ENCODE peak calls at places on chromosomes 7 and 10, in four cellular contexts. U, X, C and O are unnamed samples.

GRCh38 chr7:27247452-27248426 is 5.1 kb downstream of the EVX1 start:
- DNase-seq in U (no peak), X (no peak), C (no peak), O (no peak)

GRCh38 chr7:116236020-116236630 is 25.8 kb downstream of the TES start:
- DNase-seq in U (peak; percentile 73), X (peak; percentile 76), C (peak; percentile 47), O (no peak)

GRCh38 chr10:86317949-86318725 is 48.5 kb downstream of the GRID1 start:
- DNase-seq in U (no peak), X (no peak), C (no peak), O (no peak)

GRCh38 chr10:27068217-27068891 is 31.9 kb downstream of the ANKRD26 start:
- DNase-seq in U (no peak), X (no peak), C (no peak), O (no peak)

GRCh38 chr7:2953588-2954407 is 89.9 kb downstream of the CARD11 start:
- DNase-seq in U (no peak), X (no peak), C (no peak), O (no peak)

GRCh38 chr7:142925413-142925812 is 8.1 kb downstream of the TRPV5 start:
- DNase-seq in U (no peak), X (no peak), C (no peak), O (no peak)

GRCh38 chr10:72906446-72906845 is 12.9 kb downstream of the OIT3 start:
- DNase-seq in U (no peak), X (no peak), C (no peak), O (no peak)

GRCh38 chr7:33183504-33183903 is 54.1 kb downstream of the BBS9 start:
- DNase-seq in U (no peak), X (no peak), C (no peak), O (no peak)

GRCh38 chr7:67618569-67619543 is 622.2 kb downstream of the TYW1 start:
- DNase-seq in U (no peak), X (no peak), C (no peak), O (no peak)

GRCh38 chr10:106571216-106571954 is 593.1 kb downstream of the SORCS1 start:
- DNase-seq in U (no peak), X (peak; percentile 83), C (no peak), O (no peak)

GRCh38 chr10:30529373-30529998 is 95.5 kb downstream of the MAP3K8 start:
- DNase-seq in U (peak; percentile 87), X (no peak), C (peak; percentile 56), O (no peak)

GRCh38 chr10:43653746-43654145 is 5.1 kb upstream of the ZNF32 start:
- DNase-seq in U (no peak), X (peak; percentile 53), C (no peak), O (no peak)

GRCh38 chr10:69866688-69867461 is 65.2 kb downstream of the COL13A1 start:
- DNase-seq in U (no peak), X (peak; percentile 80), C (no peak), O (no peak)

GRCh38 chr10:131728829-131729228 is 172.0 kb upstream of the PPP2R2D start:
- DNase-seq in U (no peak), X (no peak), C (no peak), O (no peak)

DNA sequence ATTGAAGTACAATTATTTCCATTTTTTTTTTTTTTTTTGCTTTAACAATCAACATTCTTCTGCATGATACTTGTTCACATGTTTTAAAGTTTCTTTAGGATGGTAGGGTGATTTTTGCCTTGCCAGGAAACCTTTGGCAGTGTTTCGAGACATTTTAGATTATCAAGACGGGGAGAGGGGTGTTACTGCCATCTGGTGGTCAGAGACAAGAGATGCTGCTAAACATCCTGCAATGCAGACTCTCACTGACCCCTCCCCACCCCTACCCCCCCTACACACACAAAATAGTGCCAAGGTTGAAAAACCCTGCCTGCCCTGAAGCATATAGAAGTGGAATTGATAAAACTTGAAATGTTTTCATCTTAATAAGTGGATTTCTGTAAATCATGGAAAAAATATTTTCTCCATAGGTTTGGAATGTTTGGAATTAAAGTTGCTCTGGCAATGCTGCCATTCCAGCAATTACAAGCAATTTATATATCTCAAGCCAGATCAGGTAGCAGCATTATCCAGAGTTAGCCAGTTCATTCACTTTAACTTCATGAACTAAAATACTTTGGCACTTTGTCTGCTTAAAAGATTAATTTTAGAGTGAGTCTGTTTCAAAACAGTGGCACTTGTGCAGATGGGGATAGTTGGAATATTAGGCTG is 62.1 kb downstream of the SDHAF3 start:
- DNase-seq in U (peak; percentile 42), X (peak; percentile 77), C (peak; percentile 25), O (no peak)
- TF ChIP-seq CTCF in U (peak; percentile 68), X (peak; percentile 77), C (peak; percentile 84), O (peak; percentile 60)

DNA sequence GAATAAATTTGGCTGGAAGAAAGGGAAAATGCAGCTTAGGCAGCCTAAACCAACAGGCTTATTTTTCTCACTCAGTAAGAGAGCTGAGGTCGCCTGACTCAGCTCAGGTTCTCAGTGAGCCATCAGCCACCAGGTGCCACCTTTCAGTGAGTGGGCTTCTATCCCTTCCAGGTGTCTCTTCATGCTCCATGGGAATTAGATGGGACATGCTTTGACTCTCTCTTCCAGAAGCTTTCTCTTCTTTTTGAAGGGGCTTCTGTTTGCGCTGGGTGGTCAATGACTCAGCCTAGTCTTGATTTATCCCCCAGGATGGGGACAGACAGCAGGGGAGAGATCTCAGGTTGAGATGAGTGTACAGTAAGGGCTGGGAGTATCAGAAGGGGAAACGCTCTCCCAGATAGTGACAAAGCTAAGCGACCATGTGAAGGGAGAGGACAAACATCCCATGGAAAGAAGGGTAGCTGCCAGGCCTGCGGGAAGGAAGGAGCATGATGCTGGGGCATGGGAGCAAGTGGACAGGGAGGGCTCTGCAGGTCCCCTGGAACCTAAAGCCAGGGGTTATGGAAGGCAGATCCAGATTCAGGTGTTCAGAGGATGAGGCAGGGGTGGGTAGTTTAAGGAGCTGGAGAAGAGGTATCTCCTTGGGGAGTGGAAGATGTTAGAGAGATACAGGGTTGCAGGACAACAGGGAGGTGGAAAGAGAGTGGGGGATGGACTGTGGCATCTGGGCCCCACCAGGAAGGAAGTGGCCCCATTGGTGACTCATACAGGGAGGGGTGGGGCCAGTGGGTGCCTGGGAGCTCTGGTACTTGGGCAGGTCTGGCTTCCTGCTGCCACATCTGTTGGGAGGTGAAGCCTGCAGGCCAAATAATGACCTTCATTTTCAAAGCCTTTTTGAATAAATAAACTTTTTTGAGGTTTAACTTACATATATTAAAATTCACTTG is 32.5 kb downstream of the OGDH start:
- DNase-seq in U (peak; percentile 91), X (peak; percentile 84), C (peak; percentile 73), O (no peak)
- TF ChIP-seq CTCF in U (peak; percentile 25), X (no peak), C (no peak), O (no peak)

GRCh38 chr7:37920619-37921339 is at the start of gene EPDR1:
- DNase-seq in U (peak; percentile 83), X (peak; percentile 41), C (no peak), O (no peak)
- TF ChIP-seq CTCF in U (peak; percentile 47), X (no peak), C (no peak), O (peak; percentile 5)

GRCh38 chr7:135726389-135726788 is 1.6 kb downstream of the SLC13A4 start:
- DNase-seq in U (no peak), X (no peak), C (no peak), O (no peak)
- TF ChIP-seq CTCF in U (no peak), X (no peak), C (no peak), O (no peak)

GRCh38 chr10:109018892-109019507 is 904.3 kb downstream of the XPNPEP1 start:
- DNase-seq in U (no peak), X (peak; percentile 4), C (no peak), O (no peak)
- TF ChIP-seq CTCF in U (peak; percentile 30), X (no peak), C (no peak), O (peak; percentile 75)

GRCh38 chr7:114953724-114954123 is 31.8 kb downstream of the MDFIC start:
- DNase-seq in U (no peak), X (no peak), C (no peak), O (no peak)
- TF ChIP-seq CTCF in U (peak; percentile 13), X (no peak), C (peak; percentile 22), O (no peak)

DNA sequence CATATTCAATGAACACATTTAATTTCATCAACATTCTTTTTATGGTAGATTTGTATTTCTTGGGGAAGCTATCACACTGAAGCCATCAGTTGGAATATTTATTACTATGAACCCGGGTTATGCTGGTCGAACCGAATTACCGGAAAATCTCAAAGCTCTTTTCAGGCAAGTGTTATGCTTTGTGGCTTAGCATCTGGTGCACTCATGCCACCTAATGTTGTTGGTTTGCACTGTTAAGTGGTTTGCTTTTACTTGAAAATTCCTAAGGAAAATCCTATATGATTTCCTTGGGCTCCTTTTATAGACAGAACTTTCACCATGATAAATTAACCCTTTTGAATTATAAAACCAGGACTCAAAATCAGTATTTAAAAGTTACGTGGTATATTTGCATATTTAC is 147.9 kb downstream of the DNAH11 start:
- DNase-seq in U (no peak), X (peak; percentile 16), C (no peak), O (no peak)
- TF ChIP-seq CTCF in U (no peak), X (no peak), C (no peak), O (no peak)

DNA sequence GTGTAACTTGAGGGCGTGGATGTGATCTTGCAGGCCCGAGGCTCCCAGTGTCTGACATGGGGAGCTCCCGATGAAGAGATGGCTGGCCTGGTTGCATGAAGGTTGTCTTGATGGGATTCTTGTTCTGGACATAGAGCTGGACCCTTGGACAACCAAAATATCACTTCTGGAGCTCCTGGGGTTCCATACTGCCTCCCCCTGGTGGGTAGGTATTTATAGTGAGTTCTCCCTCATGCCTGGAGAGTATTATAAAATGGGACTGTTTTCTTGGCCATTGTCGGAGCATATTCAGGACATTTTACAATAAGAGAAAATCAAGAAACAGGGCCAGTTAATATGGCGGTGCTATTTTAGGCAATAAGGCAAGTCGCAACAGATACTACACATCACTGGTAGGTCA is 32.6 kb upstream of the GIMAP8 start:
- DNase-seq in U (no peak), X (no peak), C (no peak), O (no peak)
- TF ChIP-seq CTCF in U (peak; percentile 45), X (peak; percentile 17), C (no peak), O (no peak)

GRCh38 chr10:24952701-24953349 is 419 bp upstream of the PRTFDC1 start:
- DNase-seq in U (peak; percentile 14), X (peak; percentile 52), C (peak; percentile 7), O (no peak)
- TF ChIP-seq CTCF in U (peak; percentile 32), X (no peak), C (peak; percentile 24), O (peak; percentile 41)